ENCODE peak calls at places on chromosomes 6 and 20, in ten cellular contexts. One of them, this sample, is unnamed. For H3K9me3, the result is how much of the 10 kb centered on the place peaks cover.

GRCh38 chr20:1874534-1875168 is 20.6 kb upstream of the SIRPA start:
- DNase-seq in HAP-1: no peak
- DNase-seq in suprapubic skin: no peak
- DNase-seq in mammary epithelial cell: no peak
- DNase-seq in A549: no peak
- DNase-seq in ovary: no peak
- DNase-seq in left ventricle myocardium inferior: no peak
- DNase-seq in effector memory CD4-positive, alpha-beta T cell: no peak
- DNase-seq in thyroid gland: no peak
- DNase-seq in AG04450: no peak
- DNase-seq in this sample: no peak

GRCh38 chr20:59955131-59955796 is 3.0 kb upstream of the CDH26 start:
- DNase-seq in HAP-1: peak
- DNase-seq in suprapubic skin: no peak
- DNase-seq in mammary epithelial cell: no peak
- DNase-seq in A549: peak
- DNase-seq in ovary: no peak
- DNase-seq in left ventricle myocardium inferior: no peak
- DNase-seq in effector memory CD4-positive, alpha-beta T cell: no peak
- DNase-seq in thyroid gland: no peak
- DNase-seq in AG04450: no peak
- DNase-seq in this sample: peak

GRCh38 chr20:49790077-49790798 is 22.4 kb upstream of the SLC9A8 start:
- DNase-seq in HAP-1: no peak
- DNase-seq in suprapubic skin: no peak
- DNase-seq in mammary epithelial cell: no peak
- DNase-seq in A549: no peak
- DNase-seq in ovary: peak
- DNase-seq in left ventricle myocardium inferior: peak
- DNase-seq in effector memory CD4-positive, alpha-beta T cell: no peak
- DNase-seq in thyroid gland: no peak
- DNase-seq in AG04450: peak
- DNase-seq in this sample: no peak

GRCh38 chr6:40328376-40328987 is 258.7 kb downstream of the LRFN2 start:
- DNase-seq in HAP-1: peak
- DNase-seq in suprapubic skin: no peak
- DNase-seq in mammary epithelial cell: peak
- DNase-seq in A549: peak
- DNase-seq in ovary: no peak
- DNase-seq in left ventricle myocardium inferior: no peak
- DNase-seq in effector memory CD4-positive, alpha-beta T cell: no peak
- DNase-seq in thyroid gland: peak
- DNase-seq in AG04450: no peak
- DNase-seq in this sample: no peak

GRCh38 chr6:71091167-71091566 is 134.3 kb upstream of the B3GAT2 start:
- DNase-seq in HAP-1: no peak
- DNase-seq in suprapubic skin: no peak
- DNase-seq in mammary epithelial cell: no peak
- DNase-seq in A549: no peak
- DNase-seq in ovary: no peak
- DNase-seq in left ventricle myocardium inferior: no peak
- DNase-seq in effector memory CD4-positive, alpha-beta T cell: no peak
- DNase-seq in thyroid gland: no peak
- DNase-seq in AG04450: no peak
- DNase-seq in this sample: no peak

GRCh38 chr20:22652685-22653568 is 68.6 kb upstream of the FOXA2 start:
- DNase-seq in HAP-1: no peak
- DNase-seq in suprapubic skin: no peak
- DNase-seq in mammary epithelial cell: no peak
- DNase-seq in A549: no peak
- DNase-seq in ovary: no peak
- DNase-seq in left ventricle myocardium inferior: no peak
- DNase-seq in effector memory CD4-positive, alpha-beta T cell: no peak
- DNase-seq in thyroid gland: peak
- DNase-seq in AG04450: no peak
- DNase-seq in this sample: peak

GRCh38 chr6:41427642-41428401 is 92.4 kb downstream of the NCR2 start:
- DNase-seq in HAP-1: peak
- DNase-seq in suprapubic skin: no peak
- DNase-seq in mammary epithelial cell: peak
- DNase-seq in A549: no peak
- DNase-seq in ovary: no peak
- DNase-seq in left ventricle myocardium inferior: peak
- DNase-seq in effector memory CD4-positive, alpha-beta T cell: no peak
- DNase-seq in thyroid gland: peak
- DNase-seq in AG04450: no peak
- DNase-seq in this sample: peak

GRCh38 chr6:108561742-108562502 is 1.2 kb downstream of the FOXO3 start:
- DNase-seq in HAP-1: no peak
- DNase-seq in suprapubic skin: peak
- DNase-seq in mammary epithelial cell: peak
- DNase-seq in A549: no peak
- DNase-seq in ovary: peak
- DNase-seq in left ventricle myocardium inferior: peak
- DNase-seq in effector memory CD4-positive, alpha-beta T cell: no peak
- DNase-seq in thyroid gland: peak
- DNase-seq in AG04450: no peak
- DNase-seq in this sample: peak

GRCh38 chr20:10876558-10876957 is 202.8 kb upstream of the JAG1 start:
- DNase-seq in HAP-1: no peak
- DNase-seq in suprapubic skin: no peak
- DNase-seq in mammary epithelial cell: no peak
- DNase-seq in A549: no peak
- DNase-seq in ovary: no peak
- DNase-seq in left ventricle myocardium inferior: no peak
- DNase-seq in effector memory CD4-positive, alpha-beta T cell: no peak
- DNase-seq in thyroid gland: no peak
- DNase-seq in AG04450: no peak
- DNase-seq in this sample: no peak

GRCh38 chr6:81894788-81895221 is 142.3 kb upstream of the TENT5A start:
- DNase-seq in HAP-1: no peak
- DNase-seq in suprapubic skin: no peak
- DNase-seq in mammary epithelial cell: no peak
- DNase-seq in A549: no peak
- DNase-seq in ovary: peak
- DNase-seq in left ventricle myocardium inferior: peak
- DNase-seq in effector memory CD4-positive, alpha-beta T cell: no peak
- DNase-seq in thyroid gland: no peak
- DNase-seq in AG04450: no peak
- DNase-seq in this sample: peak

GRCh38 chr6:17897681-17898080 is 89.8 kb downstream of the KIF13A start:
- DNase-seq in HAP-1: no peak
- DNase-seq in suprapubic skin: no peak
- DNase-seq in mammary epithelial cell: no peak
- DNase-seq in A549: no peak
- DNase-seq in ovary: no peak
- DNase-seq in left ventricle myocardium inferior: no peak
- DNase-seq in effector memory CD4-positive, alpha-beta T cell: no peak
- DNase-seq in thyroid gland: no peak
- DNase-seq in AG04450: no peak
- DNase-seq in this sample: no peak
- H3K9me3 ChIP-seq in HAP-1: under half
- H3K9me3 ChIP-seq in suprapubic skin: under half
- H3K9me3 ChIP-seq in mammary epithelial cell: under half
- H3K9me3 ChIP-seq in A549: under half
- H3K9me3 ChIP-seq in ovary: under half
- H3K9me3 ChIP-seq in left ventricle myocardium inferior: under half
- H3K9me3 ChIP-seq in effector memory CD4-positive, alpha-beta T cell: under half
- H3K9me3 ChIP-seq in thyroid gland: under half
- H3K9me3 ChIP-seq in AG04450: under half
- H3K9me3 ChIP-seq in this sample: under half

GRCh38 chr6:151213352-151213751 is 26.4 kb upstream of the AKAP12 start:
- DNase-seq in HAP-1: no peak
- DNase-seq in suprapubic skin: no peak
- DNase-seq in mammary epithelial cell: peak
- DNase-seq in A549: no peak
- DNase-seq in ovary: no peak
- DNase-seq in left ventricle myocardium inferior: no peak
- DNase-seq in effector memory CD4-positive, alpha-beta T cell: no peak
- DNase-seq in thyroid gland: no peak
- DNase-seq in AG04450: no peak
- DNase-seq in this sample: no peak
- H3K9me3 ChIP-seq in HAP-1: under half
- H3K9me3 ChIP-seq in suprapubic skin: under half
- H3K9me3 ChIP-seq in mammary epithelial cell: under half
- H3K9me3 ChIP-seq in A549: under half
- H3K9me3 ChIP-seq in ovary: under half
- H3K9me3 ChIP-seq in left ventricle myocardium inferior: under half
- H3K9me3 ChIP-seq in effector memory CD4-positive, alpha-beta T cell: under half
- H3K9me3 ChIP-seq in thyroid gland: under half
- H3K9me3 ChIP-seq in AG04450: under half
- H3K9me3 ChIP-seq in this sample: under half

GRCh38 chr20:56289652-56290051 is 41.1 kb downstream of the MC3R start:
- DNase-seq in HAP-1: no peak
- DNase-seq in suprapubic skin: no peak
- DNase-seq in mammary epithelial cell: peak
- DNase-seq in A549: no peak
- DNase-seq in ovary: no peak
- DNase-seq in left ventricle myocardium inferior: no peak
- DNase-seq in effector memory CD4-positive, alpha-beta T cell: no peak
- DNase-seq in thyroid gland: no peak
- DNase-seq in AG04450: no peak
- DNase-seq in this sample: no peak

GRCh38 chr20:56285496-56285895 is 37.0 kb downstream of the MC3R start:
- DNase-seq in HAP-1: no peak
- DNase-seq in suprapubic skin: no peak
- DNase-seq in mammary epithelial cell: peak
- DNase-seq in A549: no peak
- DNase-seq in ovary: no peak
- DNase-seq in left ventricle myocardium inferior: no peak
- DNase-seq in effector memory CD4-positive, alpha-beta T cell: no peak
- DNase-seq in thyroid gland: no peak
- DNase-seq in AG04450: no peak
- DNase-seq in this sample: no peak
- H3K9me3 ChIP-seq in HAP-1: under half
- H3K9me3 ChIP-seq in suprapubic skin: under half
- H3K9me3 ChIP-seq in mammary epithelial cell: under half
- H3K9me3 ChIP-seq in A549: under half
- H3K9me3 ChIP-seq in ovary: under half
- H3K9me3 ChIP-seq in left ventricle myocardium inferior: under half
- H3K9me3 ChIP-seq in effector memory CD4-positive, alpha-beta T cell: under half
- H3K9me3 ChIP-seq in thyroid gland: under half
- H3K9me3 ChIP-seq in AG04450: under half
- H3K9me3 ChIP-seq in this sample: under half

GRCh38 chr6:45415315-45415714 is 37.6 kb upstream of the SUPT3H start:
- DNase-seq in HAP-1: no peak
- DNase-seq in suprapubic skin: no peak
- DNase-seq in mammary epithelial cell: no peak
- DNase-seq in A549: no peak
- DNase-seq in ovary: no peak
- DNase-seq in left ventricle myocardium inferior: no peak
- DNase-seq in effector memory CD4-positive, alpha-beta T cell: no peak
- DNase-seq in thyroid gland: no peak
- DNase-seq in AG04450: no peak
- DNase-seq in this sample: no peak

GRCh38 chr6:45416700-45417099 is 39.0 kb upstream of the SUPT3H start:
- DNase-seq in HAP-1: no peak
- DNase-seq in suprapubic skin: no peak
- DNase-seq in mammary epithelial cell: no peak
- DNase-seq in A549: no peak
- DNase-seq in ovary: no peak
- DNase-seq in left ventricle myocardium inferior: no peak
- DNase-seq in effector memory CD4-positive, alpha-beta T cell: no peak
- DNase-seq in thyroid gland: no peak
- DNase-seq in AG04450: no peak
- DNase-seq in this sample: no peak

GRCh38 chr6:45417461-45417860 is 39.7 kb upstream of the SUPT3H start:
- DNase-seq in HAP-1: no peak
- DNase-seq in suprapubic skin: no peak
- DNase-seq in mammary epithelial cell: no peak
- DNase-seq in A549: no peak
- DNase-seq in ovary: no peak
- DNase-seq in left ventricle myocardium inferior: no peak
- DNase-seq in effector memory CD4-positive, alpha-beta T cell: no peak
- DNase-seq in thyroid gland: no peak
- DNase-seq in AG04450: no peak
- DNase-seq in this sample: no peak

GRCh38 chr6:45419574-45420082 is 41.9 kb upstream of the SUPT3H start:
- DNase-seq in HAP-1: peak
- DNase-seq in suprapubic skin: peak
- DNase-seq in mammary epithelial cell: peak
- DNase-seq in A549: peak
- DNase-seq in ovary: peak
- DNase-seq in left ventricle myocardium inferior: peak
- DNase-seq in effector memory CD4-positive, alpha-beta T cell: peak
- DNase-seq in thyroid gland: peak
- DNase-seq in AG04450: no peak
- DNase-seq in this sample: peak

GRCh38 chr6:45415778-45416518 is 38.2 kb upstream of the SUPT3H start:
- DNase-seq in HAP-1: no peak
- DNase-seq in suprapubic skin: no peak
- DNase-seq in mammary epithelial cell: no peak
- DNase-seq in A549: no peak
- DNase-seq in ovary: no peak
- DNase-seq in left ventricle myocardium inferior: no peak
- DNase-seq in effector memory CD4-positive, alpha-beta T cell: no peak
- DNase-seq in thyroid gland: no peak
- DNase-seq in AG04450: no peak
- DNase-seq in this sample: no peak
- H3K9me3 ChIP-seq in HAP-1: under half
- H3K9me3 ChIP-seq in suprapubic skin: under half
- H3K9me3 ChIP-seq in mammary epithelial cell: under half
- H3K9me3 ChIP-seq in A549: under half
- H3K9me3 ChIP-seq in ovary: under half
- H3K9me3 ChIP-seq in left ventricle myocardium inferior: under half
- H3K9me3 ChIP-seq in effector memory CD4-positive, alpha-beta T cell: under half
- H3K9me3 ChIP-seq in thyroid gland: under half
- H3K9me3 ChIP-seq in AG04450: under half
- H3K9me3 ChIP-seq in this sample: under half